ENCODE peak calls at places on chromosomes 5 and 9, in seven cellular contexts. M, F, R, J, W, Q and U are unnamed samples.
A peak's percentile ranks its signal among the peaks of the same experiment; 100 is the strongest.

GRCh38 chr9:114016101-114016500 is 62.0 kb downstream of the AMBP start:
- DNase-seq in M (no peak), F (no peak), R (no peak), J (no peak), W (no peak), Q (no peak), U (no peak)

GRCh38 chr9:109558718-109559151 is 60.6 kb upstream of the PTPN3 start:
- DNase-seq in M (no peak), F (no peak), R (no peak), J (no peak), W (peak; percentile 2), Q (no peak), U (peak; percentile 30)

GRCh38 chr5:1488882-1489680 is 34.7 kb downstream of the LPCAT1 start:
- DNase-seq in M (no peak), F (no peak), R (no peak), J (no peak), W (peak; percentile 72), Q (no peak), U (no peak)

GRCh38 chr9:89969156-89969566 is 364.3 kb downstream of the GADD45G start:
- DNase-seq in M (no peak), F (no peak), R (no peak), J (peak; percentile 32), W (no peak), Q (no peak), U (peak; percentile 16)

GRCh38 chr9:137376386-137376785 is 46.6 kb downstream of the EXD3 start:
- DNase-seq in M (no peak), F (no peak), R (no peak), J (no peak), W (no peak), Q (no peak), U (no peak)

GRCh38 chr5:142915840-142916424 is 145.8 kb downstream of the ARHGAP26 start:
- DNase-seq in M (no peak), F (peak; percentile 47), R (peak; percentile 52), J (peak; percentile 65), W (peak; percentile 34), Q (no peak), U (peak; percentile 78)

GRCh38 chr5:140801494-140801841 is 611 bp downstream of the PCDHA3 start:
- DNase-seq in M (no peak), F (no peak), R (peak; percentile 29), J (no peak), W (no peak), Q (no peak), U (no peak)

GRCh38 chr9:79946718-79947117 is 375.0 kb downstream of the TLE4 start:
- DNase-seq in M (no peak), F (no peak), R (no peak), J (no peak), W (peak; percentile 3), Q (no peak), U (no peak)

GRCh38 chr5:176388003-176388340 is 426 bp downstream of the NOP16 start:
- DNase-seq in M (no peak), F (peak; percentile 32), R (peak; percentile 55), J (peak; percentile 64), W (peak; percentile 30), Q (no peak), U (peak; percentile 35)

GRCh38 chr9:132409828-132410528 is at the start of gene CFAP77:
- DNase-seq in M (peak; percentile 64), F (peak; percentile 72), R (peak; percentile 48), J (peak; percentile 34), W (peak; percentile 70), Q (no peak), U (peak; percentile 15)

GRCh38 chr9:136254381-136255165 is 9.0 kb upstream of the QSOX2 start:
- DNase-seq in M (no peak), F (no peak), R (peak; percentile 38), J (no peak), W (no peak), Q (no peak), U (peak; percentile 13)

GRCh38 chr5:124980174-124980941 is 233.9 kb upstream of the ZNF608 start:
- DNase-seq in M (no peak), F (no peak), R (no peak), J (no peak), W (no peak), Q (no peak), U (no peak)

GRCh38 chr5:176447538-176447981 is 625 bp upstream of the FAF2 start:
- DNase-seq in M (peak; percentile 64), F (peak; percentile 66), R (no peak), J (no peak), W (no peak), Q (peak; percentile 14), U (no peak)

GRCh38 chr9:98132806-98133631 is 14.0 kb upstream of the TRIM14 start:
- DNase-seq in M (no peak), F (no peak), R (no peak), J (no peak), W (no peak), Q (no peak), U (no peak)

GRCh38 chr5:134437340-134438267 is 25.9 kb upstream of the CDKN2AIPNL start:
- DNase-seq in M (no peak), F (no peak), R (no peak), J (peak; percentile 58), W (peak; percentile 37), Q (no peak), U (no peak)

GRCh38 chr9:101848485-101848919 is 110.1 kb upstream of the GRIN3A start:
- DNase-seq in M (peak; percentile 42), F (no peak), R (no peak), J (no peak), W (no peak), Q (no peak), U (peak; percentile 25)

GRCh38 chr9:122053056-122053455 is 40.1 kb downstream of the TTLL11 start:
- DNase-seq in M (no peak), F (no peak), R (no peak), J (no peak), W (no peak), Q (no peak), U (no peak)

DNA sequence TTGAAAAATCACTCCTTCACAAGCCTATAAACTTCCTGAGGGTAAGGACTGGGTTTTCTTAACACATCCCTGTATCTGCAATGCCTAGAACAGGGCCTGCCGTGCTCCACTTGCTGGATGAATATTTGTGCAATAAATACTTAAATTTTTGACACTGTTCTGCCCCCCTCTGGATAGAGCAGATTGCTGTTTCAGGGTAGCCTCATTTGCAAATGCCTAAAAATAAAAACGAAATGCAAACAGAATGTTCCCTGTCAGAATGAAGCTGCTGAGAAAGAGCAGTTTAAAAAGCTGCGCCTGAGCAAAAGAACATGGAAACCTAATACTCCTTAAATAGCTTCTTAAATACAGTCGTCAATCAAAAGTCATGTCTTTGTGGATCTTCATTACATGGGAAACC is 385.3 kb downstream of the PRELID2 start:
- DNase-seq in M (no peak), F (no peak), R (no peak), J (no peak), W (no peak), Q (no peak), U (no peak)
- TF ChIP-seq CTCF in M (no peak), F (no peak), R (no peak), J (no peak), W (no peak), Q (no peak), U (no peak)

DNA sequence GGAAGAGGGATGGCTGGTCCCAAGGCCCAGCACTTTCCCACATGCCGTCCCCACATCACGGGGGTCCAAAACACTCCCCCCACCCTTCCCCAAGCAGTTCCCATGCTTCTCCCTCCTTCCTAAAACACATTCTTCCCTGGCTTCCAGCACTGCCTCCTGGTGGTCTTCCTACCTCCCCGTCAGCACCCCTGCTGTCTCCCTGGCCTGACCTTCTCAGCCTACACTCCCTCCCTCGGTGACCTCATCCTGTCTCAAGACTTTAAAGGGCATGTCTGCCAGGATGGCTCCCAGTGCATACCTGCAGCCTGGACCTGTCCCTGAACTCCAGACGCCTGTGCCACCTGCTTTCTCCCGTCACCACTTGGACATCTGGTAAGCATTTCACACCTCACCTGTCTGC is 4.3 kb upstream of the NCS1 start:
- DNase-seq in M (no peak), F (no peak), R (no peak), J (no peak), W (no peak), Q (no peak), U (no peak)
- TF ChIP-seq CTCF in M (no peak), F (no peak), R (no peak), J (no peak), W (no peak), Q (no peak), U (no peak)

GRCh38 chr5:84255318-84255717 is 129.4 kb downstream of the EDIL3 start:
- DNase-seq in M (no peak), F (no peak), R (no peak), J (peak; percentile 44), W (peak; percentile 64), Q (no peak), U (peak; percentile 33)
- TF ChIP-seq CTCF in M (no peak), F (peak; percentile 6), R (peak; percentile 30), J (peak; percentile 22), W (peak; percentile 24), Q (no peak), U (peak; percentile 20)

DNA sequence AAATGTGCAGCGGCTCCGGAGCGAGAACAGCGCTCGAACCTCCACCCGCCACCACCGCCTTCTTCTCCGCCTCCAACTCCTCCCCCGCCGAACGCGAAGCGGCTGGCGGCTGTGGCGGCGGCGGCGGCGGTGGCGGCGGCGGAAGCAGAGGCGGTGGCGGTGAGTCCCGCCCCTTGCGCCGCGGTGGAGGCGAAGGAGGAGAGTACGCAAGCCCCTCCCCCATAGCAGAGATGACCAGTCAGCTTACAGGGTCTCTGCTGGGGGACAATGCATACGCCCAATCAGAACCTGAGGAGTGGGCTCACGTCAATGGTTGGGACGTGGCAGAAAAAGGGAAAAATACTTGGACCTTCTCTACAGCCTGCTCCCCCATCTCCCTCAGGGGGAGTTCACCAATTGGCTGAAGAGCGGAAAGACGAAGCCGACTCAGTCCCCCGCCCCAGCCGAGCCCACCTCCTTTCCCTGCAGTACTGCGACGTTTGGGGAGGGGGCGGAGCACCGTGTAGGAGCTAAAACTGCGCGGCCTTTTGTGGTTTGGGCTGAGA is at the start of gene PJA2:
- DNase-seq in M (peak; percentile 97), F (peak; percentile 98), R (peak; percentile 98), J (peak; percentile 99), W (peak; percentile 100), Q (peak; percentile 92), U (peak; percentile 100)
- TF ChIP-seq CTCF in M (no peak), F (no peak), R (no peak), J (no peak), W (peak; percentile 36), Q (peak; percentile 39), U (no peak)